ENCODE peak calls at places on chromosomes 6 and 20, in seven cellular contexts. F, B, T, S, I, P and L are unnamed samples. For H4K20me1, the result is how much of the 10 kb centered on the place peaks cover.

GRCh38 chr6:162785632-162786242 is 58.0 kb downstream of the PACRG start:
- DNase-seq in F (no peak), B (no peak), T (no peak), S (no peak), I (no peak), P (no peak), L (no peak)

GRCh38 chr6:111709615-111710398 is 104.1 kb upstream of the TRAF3IP2 start:
- DNase-seq in F (peak), B (peak), T (peak), S (peak), I (peak), P (peak), L (peak)

GRCh38 chr6:137261393-137262154 is 42.4 kb upstream of the IFNGR1 start:
- DNase-seq in F (peak), B (peak), T (no peak), S (peak), I (no peak), P (no peak), L (peak)

GRCh38 chr6:161437851-161438250 is 164.0 kb upstream of the AGPAT4 start:
- DNase-seq in F (no peak), B (peak), T (no peak), S (no peak), I (no peak), P (no peak), L (no peak)

GRCh38 chr6:30264731-30265130 is 51.5 kb upstream of the TRIM26 start:
- DNase-seq in F (no peak), B (no peak), T (no peak), S (no peak), I (no peak), P (no peak), L (peak)

GRCh38 chr6:150298029-150298380 is 70.8 kb upstream of the IYD start:
- DNase-seq in F (no peak), B (no peak), T (no peak), S (no peak), I (no peak), P (no peak), L (no peak)

GRCh38 chr6:125835221-125835744 is 44.5 kb downstream of the NCOA7 start:
- DNase-seq in F (no peak), B (no peak), T (no peak), S (peak), I (no peak), P (no peak), L (peak)

GRCh38 chr6:84669945-84670344 is 94.5 kb downstream of the TBX18 start:
- DNase-seq in F (no peak), B (no peak), T (no peak), S (no peak), I (no peak), P (no peak), L (no peak)

GRCh38 chr6:160055813-160056212 is 65.8 kb upstream of the SLC22A1 start:
- DNase-seq in F (no peak), B (no peak), T (no peak), S (no peak), I (no peak), P (no peak), L (no peak)

GRCh38 chr20:56606174-56606945 is 22.7 kb upstream of the TFAP2C start:
- DNase-seq in F (no peak), B (peak), T (no peak), S (no peak), I (no peak), P (peak), L (no peak)

GRCh38 chr20:9573598-9573997 is 59.2 kb downstream of the LAMP5 start:
- DNase-seq in F (no peak), B (no peak), T (no peak), S (no peak), I (peak), P (no peak), L (no peak)

GRCh38 chr6:31712296-31712695 is 2.9 kb upstream of the LY6G6D start:
- DNase-seq in F (no peak), B (peak), T (no peak), S (no peak), I (no peak), P (no peak), L (no peak)

GRCh38 chr6:43173496-43174262 is 2.6 kb downstream of the SRF start:
- DNase-seq in F (peak), B (no peak), T (no peak), S (no peak), I (no peak), P (no peak), L (no peak)

GRCh38 chr6:53410508-53411258 is 61.9 kb upstream of the ELOVL5 start:
- DNase-seq in F (peak), B (peak), T (no peak), S (peak), I (peak), P (peak), L (no peak)

GRCh38 chr20:53381568-53382262 is 211.9 kb downstream of the ZNF217 start:
- DNase-seq in F (no peak), B (peak), T (no peak), S (no peak), I (no peak), P (no peak), L (no peak)

GRCh38 chr6:73747293-73747692 is 51.3 kb downstream of the CD109 start:
- DNase-seq in F (no peak), B (no peak), T (no peak), S (no peak), I (no peak), P (no peak), L (no peak)

GRCh38 chr6:116314878-116315277 is 35.1 kb upstream of the TSPYL1 start:
- DNase-seq in F (no peak), B (no peak), T (no peak), S (no peak), I (no peak), P (no peak), L (no peak)

GRCh38 chr6:158481612-158482473 is 78.0 kb upstream of the TMEM181 start:
- DNase-seq in F (no peak), B (peak), T (peak), S (peak), I (no peak), P (peak), L (peak)

GRCh38 chr6:35602133-35602946 is 86.4 kb downstream of the FKBP5 start:
- DNase-seq in F (no peak), B (peak), T (no peak), S (peak), I (peak), P (no peak), L (peak)

GRCh38 chr6:16344756-16345155 is 106.4 kb downstream of the GMPR start:
- DNase-seq in F (no peak), B (no peak), T (no peak), S (peak), I (no peak), P (no peak), L (peak)

GRCh38 chr20:23090147-23090546 is 4.0 kb upstream of the CD93 start:
- DNase-seq in F (no peak), B (no peak), T (no peak), S (no peak), I (no peak), P (no peak), L (no peak)

GRCh38 chr20:45128066-45128465 is 3.8 kb upstream of the WFDC12 start:
- DNase-seq in F (no peak), B (peak), T (no peak), S (no peak), I (no peak), P (no peak), L (no peak)

GRCh38 chr6:154543638-154544037 is 33.2 kb upstream of the CNKSR3 start:
- DNase-seq in F (no peak), B (no peak), T (no peak), S (peak), I (no peak), P (no peak), L (peak)

GRCh38 chr6:139635401-139636130 is 261.1 kb upstream of the CITED2 start:
- DNase-seq in F (no peak), B (no peak), T (no peak), S (no peak), I (no peak), P (no peak), L (no peak)

GRCh38 chr20:59519707-59520014 is 84.7 kb upstream of the PHACTR3 start:
- DNase-seq in F (no peak), B (no peak), T (no peak), S (no peak), I (no peak), P (no peak), L (no peak)

GRCh38 chr6:115901896-115902295 is 158.8 kb downstream of the FRK start:
- DNase-seq in F (no peak), B (no peak), T (no peak), S (no peak), I (no peak), P (no peak), L (no peak)

GRCh38 chr6:6251555-6252280 is 68.7 kb downstream of the F13A1 start:
- DNase-seq in F (no peak), B (no peak), T (no peak), S (no peak), I (no peak), P (no peak), L (no peak)

GRCh38 chr6:151765444-151765886 is 42.0 kb upstream of the ESR1 start:
- DNase-seq in F (peak), B (peak), T (peak), S (peak), I (peak), P (peak), L (peak)

GRCh38 chr6:88869263-88870023 is 94.0 kb downstream of the RNGTT start:
- DNase-seq in F (no peak), B (peak), T (no peak), S (peak), I (no peak), P (no peak), L (peak)

GRCh38 chr6:32967151-32968091 is 973 bp upstream of the BRD2 start:
- DNase-seq in F (peak), B (peak), T (no peak), S (peak), I (peak), P (peak), L (peak)

GRCh38 chr6:161128680-161129196 is 137.2 kb downstream of the MAP3K4 start:
- DNase-seq in F (no peak), B (peak), T (no peak), S (peak), I (no peak), P (peak), L (peak)

GRCh38 chr6:168197636-168198301 is 118.8 kb upstream of the FRMD1 start:
- DNase-seq in F (no peak), B (no peak), T (no peak), S (no peak), I (no peak), P (no peak), L (no peak)

GRCh38 chr20:42795399-42795798 is 394.3 kb downstream of the PTPRT start:
- DNase-seq in F (no peak), B (no peak), T (no peak), S (no peak), I (no peak), P (no peak), L (no peak)

GRCh38 chr20:62816879-62817873 is at the start of gene COL9A3:
- DNase-seq in F (no peak), B (no peak), T (no peak), S (no peak), I (peak), P (no peak), L (no peak)

GRCh38 chr20:62815066-62815991 is 1.5 kb upstream of the COL9A3 start:
- DNase-seq in F (no peak), B (peak), T (no peak), S (no peak), I (peak), P (no peak), L (peak)

GRCh38 chr20:62817975-62818591 is 1.2 kb downstream of the COL9A3 start:
- DNase-seq in F (no peak), B (no peak), T (no peak), S (no peak), I (no peak), P (no peak), L (no peak)

GRCh38 chr20:62814709-62815065 is 2.2 kb upstream of the COL9A3 start:
- DNase-seq in F (no peak), B (no peak), T (no peak), S (no peak), I (no peak), P (no peak), L (no peak)

GRCh38 chr20:62816031-62816878 is 595 bp upstream of the COL9A3 start:
- DNase-seq in F (no peak), B (no peak), T (no peak), S (no peak), I (peak), P (no peak), L (no peak)
- H4K20me1 ChIP-seq in F (under half), B (under half), T (under half), S (under half), I (under half), P (under half), L (under half)

GRCh38 chr6:145626857-145627256 is 108.5 kb downstream of the EPM2A start:
- DNase-seq in F (no peak), B (no peak), T (no peak), S (peak), I (no peak), P (no peak), L (no peak)
- H4K20me1 ChIP-seq in F (under half), B (under half), T (under half), S (under half), I (under half), P (under half), L (under half)

DNA sequence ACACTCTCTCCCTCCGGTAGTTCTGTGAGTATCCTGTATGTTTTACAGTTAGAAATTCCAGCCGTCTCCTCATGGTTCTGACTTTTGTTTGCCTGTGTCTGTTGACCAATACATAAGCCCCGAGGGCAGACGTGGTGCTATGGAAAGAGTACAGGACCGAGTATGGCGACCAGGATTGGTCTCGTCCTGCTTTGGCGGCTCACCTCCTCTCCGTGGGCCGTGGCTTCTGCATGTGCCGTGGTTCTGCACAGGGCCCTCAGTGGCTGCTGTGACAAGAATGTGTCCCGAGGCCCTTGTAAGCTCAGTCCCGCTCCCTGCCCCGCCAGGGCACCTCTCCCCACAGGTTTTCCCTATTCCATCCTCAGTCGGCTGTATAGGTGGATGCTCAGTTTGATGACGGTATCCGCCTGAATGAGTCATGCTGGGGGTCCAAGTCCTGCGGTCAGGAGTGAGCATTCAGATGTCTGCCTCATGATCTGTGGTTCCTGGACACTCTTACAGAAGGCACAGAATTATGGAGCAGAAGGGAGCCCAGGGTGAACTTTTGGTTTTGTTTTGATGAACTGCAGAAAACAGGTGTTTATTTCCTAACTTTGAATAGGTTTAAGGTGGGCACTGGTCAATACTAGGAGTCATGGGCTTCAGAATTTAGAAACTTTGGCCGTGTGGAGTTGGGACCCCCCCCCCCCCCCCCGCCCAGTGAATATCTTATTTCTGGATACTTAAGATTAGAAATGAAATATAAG is 1.2 kb downstream of the ARFGAP1 start:
- DNase-seq in F (no peak), B (peak), T (no peak), S (peak), I (no peak), P (no peak), L (peak)
- H4K20me1 ChIP-seq in F (under half), B (under half), T (under half), S (under half), I (under half), P (under half), L (half or more)

GRCh38 chr6:41051873-41052272 is 1.1 kb upstream of the APOBEC2 start:
- DNase-seq in F (peak), B (no peak), T (no peak), S (no peak), I (no peak), P (no peak), L (no peak)
- H4K20me1 ChIP-seq in F (under half), B (under half), T (under half), S (under half), I (under half), P (under half), L (under half)

DNA sequence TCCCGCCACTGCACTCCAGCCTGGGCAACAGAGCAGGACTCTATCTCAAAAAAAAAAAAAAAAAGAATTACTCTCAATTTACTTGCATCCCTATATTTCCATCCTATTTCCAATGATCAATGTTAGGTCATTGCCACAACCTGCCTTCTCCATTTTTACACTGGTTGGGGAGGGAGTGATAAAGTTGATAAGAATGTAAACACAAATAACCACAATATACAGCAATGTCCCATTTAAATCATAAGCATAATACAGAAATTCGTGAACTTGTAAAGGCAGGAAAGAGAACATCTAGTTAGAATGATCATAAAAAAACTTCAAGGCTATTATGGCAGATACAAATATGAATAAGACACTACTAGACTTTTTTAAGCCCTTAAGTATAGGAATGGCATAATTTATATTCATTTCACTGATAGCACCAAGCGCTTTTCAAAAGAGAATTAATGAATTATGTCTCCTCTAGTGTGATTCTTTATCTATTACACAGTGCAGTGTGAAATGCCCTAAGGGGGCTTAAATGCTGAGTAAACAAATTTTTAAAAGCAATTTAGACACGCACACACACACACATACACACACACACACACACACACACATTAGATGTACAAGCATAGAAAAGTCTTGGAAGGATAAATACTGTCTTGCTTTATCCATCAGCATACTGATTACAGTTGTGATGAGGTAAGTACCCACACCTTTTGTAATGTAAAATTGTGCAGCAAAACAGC is 33.5 kb upstream of the RAB23 start:
- DNase-seq in F (no peak), B (no peak), T (no peak), S (no peak), I (no peak), P (no peak), L (no peak)
- H4K20me1 ChIP-seq in F (under half), B (under half), T (under half), S (under half), I (under half), P (under half), L (under half)